ENCODE peak calls at places on chromosomes 5 and 9, in ten cellular contexts. One of them, this sample, is unnamed.

GRCh38 chr5:143129203-143129602 is 274.3 kb downstream of the NR3C1 start:
- DNase-seq in SK-N-SH: no peak
- DNase-seq in lung: no peak
- DNase-seq in heart right ventricle: no peak
- DNase-seq in astrocyte of the spinal cord: no peak
- DNase-seq in GM23248: no peak
- DNase-seq in coronary artery: no peak
- DNase-seq in neuronal stem cell: no peak
- DNase-seq in A549: no peak
- DNase-seq in A673: no peak
- DNase-seq in this sample: no peak

GRCh38 chr9:136170291-136170901 is 34.5 kb downstream of the LHX3 start:
- DNase-seq in neuronal stem cell: no peak
- DNase-seq in astrocyte of the spinal cord: no peak
- DNase-seq in coronary artery: no peak
- DNase-seq in lung: no peak
- DNase-seq in A549: peak; percentile 36
- DNase-seq in SK-N-SH: peak; percentile 89
- DNase-seq in heart right ventricle: no peak
- DNase-seq in A673: peak; percentile 55
- DNase-seq in GM23248: peak; percentile 49
- DNase-seq in this sample: peak; percentile 73

GRCh38 chr5:15021286-15022046 is 149.9 kb upstream of the ANKH start:
- DNase-seq in neuronal stem cell: no peak
- DNase-seq in SK-N-SH: no peak
- DNase-seq in lung: no peak
- DNase-seq in coronary artery: no peak
- DNase-seq in A673: no peak
- DNase-seq in astrocyte of the spinal cord: peak; percentile 75
- DNase-seq in A549: no peak
- DNase-seq in heart right ventricle: no peak
- DNase-seq in GM23248: peak; percentile 92
- DNase-seq in this sample: no peak

GRCh38 chr5:175195698-175196656 is 248.0 kb downstream of the DRD1 start:
- DNase-seq in astrocyte of the spinal cord: no peak
- DNase-seq in GM23248: peak; percentile 7
- DNase-seq in neuronal stem cell: no peak
- DNase-seq in lung: no peak
- DNase-seq in A549: peak; percentile 71
- DNase-seq in SK-N-SH: no peak
- DNase-seq in A673: no peak
- DNase-seq in heart right ventricle: no peak
- DNase-seq in coronary artery: no peak
- DNase-seq in this sample: no peak

GRCh38 chr9:35771524-35771923 is 17.4 kb upstream of the MSMP start:
- DNase-seq in A549: peak; percentile 14
- DNase-seq in neuronal stem cell: no peak
- DNase-seq in heart right ventricle: peak; percentile 34
- DNase-seq in A673: peak; percentile 14
- DNase-seq in SK-N-SH: no peak
- DNase-seq in astrocyte of the spinal cord: no peak
- DNase-seq in GM23248: peak; percentile 34
- DNase-seq in lung: no peak
- DNase-seq in coronary artery: no peak
- DNase-seq in this sample: no peak

GRCh38 chr9:70006299-70006698 is 37.3 kb upstream of the MAMDC2 start:
- DNase-seq in neuronal stem cell: no peak
- DNase-seq in heart right ventricle: no peak
- DNase-seq in lung: peak; percentile 36
- DNase-seq in A673: no peak
- DNase-seq in A549: no peak
- DNase-seq in astrocyte of the spinal cord: no peak
- DNase-seq in SK-N-SH: no peak
- DNase-seq in GM23248: peak; percentile 1
- DNase-seq in coronary artery: no peak
- DNase-seq in this sample: no peak

GRCh38 chr5:135456238-135457099 is 4.3 kb upstream of the TIFAB start:
- DNase-seq in A549: peak; percentile 28
- DNase-seq in neuronal stem cell: no peak
- DNase-seq in A673: no peak
- DNase-seq in SK-N-SH: no peak
- DNase-seq in lung: peak; percentile 66
- DNase-seq in coronary artery: no peak
- DNase-seq in GM23248: peak; percentile 98
- DNase-seq in heart right ventricle: no peak
- DNase-seq in astrocyte of the spinal cord: peak; percentile 34
- DNase-seq in this sample: no peak

GRCh38 chr5:1667648-1668140 is 131.9 kb downstream of the MRPL36 start:
- DNase-seq in GM23248: no peak
- DNase-seq in coronary artery: peak; percentile 64
- DNase-seq in astrocyte of the spinal cord: no peak
- DNase-seq in A549: no peak
- DNase-seq in SK-N-SH: peak; percentile 43
- DNase-seq in heart right ventricle: no peak
- DNase-seq in lung: peak; percentile 27
- DNase-seq in neuronal stem cell: no peak
- DNase-seq in A673: no peak
- DNase-seq in this sample: no peak

GRCh38 chr9:114130141-114130540 is 25.2 kb upstream of the COL27A1 start:
- DNase-seq in A549: no peak
- DNase-seq in GM23248: no peak
- DNase-seq in lung: no peak
- DNase-seq in SK-N-SH: no peak
- DNase-seq in astrocyte of the spinal cord: no peak
- DNase-seq in heart right ventricle: no peak
- DNase-seq in coronary artery: no peak
- DNase-seq in A673: no peak
- DNase-seq in neuronal stem cell: no peak
- DNase-seq in this sample: no peak

GRCh38 chr9:79817469-79818004 is 245.8 kb downstream of the TLE4 start:
- DNase-seq in neuronal stem cell: no peak
- DNase-seq in A673: no peak
- DNase-seq in GM23248: no peak
- DNase-seq in lung: no peak
- DNase-seq in A549: no peak
- DNase-seq in heart right ventricle: peak; percentile 7
- DNase-seq in astrocyte of the spinal cord: no peak
- DNase-seq in coronary artery: no peak
- DNase-seq in SK-N-SH: no peak
- DNase-seq in this sample: no peak

GRCh38 chr5:174294891-174295620 is 249.6 kb downstream of the NSG2 start:
- DNase-seq in heart right ventricle: no peak
- DNase-seq in coronary artery: peak; percentile 40
- DNase-seq in A673: no peak
- DNase-seq in neuronal stem cell: no peak
- DNase-seq in GM23248: no peak
- DNase-seq in astrocyte of the spinal cord: no peak
- DNase-seq in A549: no peak
- DNase-seq in SK-N-SH: no peak
- DNase-seq in lung: no peak
- DNase-seq in this sample: no peak

GRCh38 chr5:118703241-118703640 is 285.1 kb downstream of the DTWD2 start:
- DNase-seq in neuronal stem cell: no peak
- DNase-seq in heart right ventricle: no peak
- DNase-seq in astrocyte of the spinal cord: no peak
- DNase-seq in lung: no peak
- DNase-seq in coronary artery: no peak
- DNase-seq in SK-N-SH: no peak
- DNase-seq in A549: no peak
- DNase-seq in A673: no peak
- DNase-seq in GM23248: no peak
- DNase-seq in this sample: no peak

GRCh38 chr5:91126448-91126847 is 256.7 kb downstream of the ARRDC3 start:
- DNase-seq in SK-N-SH: no peak
- DNase-seq in astrocyte of the spinal cord: peak; percentile 90
- DNase-seq in heart right ventricle: no peak
- DNase-seq in lung: no peak
- DNase-seq in neuronal stem cell: no peak
- DNase-seq in coronary artery: no peak
- DNase-seq in GM23248: peak; percentile 89
- DNase-seq in A673: no peak
- DNase-seq in A549: peak; percentile 27
- DNase-seq in this sample: no peak

GRCh38 chr5:89513299-89514044 is 630.5 kb upstream of the MEF2C start:
- DNase-seq in heart right ventricle: no peak
- DNase-seq in neuronal stem cell: no peak
- DNase-seq in lung: no peak
- DNase-seq in GM23248: no peak
- DNase-seq in coronary artery: no peak
- DNase-seq in A549: no peak
- DNase-seq in A673: no peak
- DNase-seq in SK-N-SH: no peak
- DNase-seq in astrocyte of the spinal cord: no peak
- DNase-seq in this sample: no peak

GRCh38 chr5:59615272-59615671 is 278.3 kb downstream of the PDE4D start:
- DNase-seq in astrocyte of the spinal cord: no peak
- DNase-seq in A549: no peak
- DNase-seq in GM23248: peak; percentile 59
- DNase-seq in neuronal stem cell: no peak
- DNase-seq in heart right ventricle: no peak
- DNase-seq in lung: no peak
- DNase-seq in coronary artery: no peak
- DNase-seq in A673: no peak
- DNase-seq in SK-N-SH: no peak
- DNase-seq in this sample: no peak

GRCh38 chr9:106697390-106697789 is 165.6 kb upstream of the ZNF462 start:
- DNase-seq in GM23248: peak; percentile 7
- DNase-seq in A673: no peak
- DNase-seq in lung: no peak
- DNase-seq in astrocyte of the spinal cord: no peak
- DNase-seq in A549: no peak
- DNase-seq in coronary artery: no peak
- DNase-seq in neuronal stem cell: no peak
- DNase-seq in SK-N-SH: peak; percentile 28
- DNase-seq in heart right ventricle: no peak
- DNase-seq in this sample: no peak
- H3K4me3 ChIP-seq in GM23248: peak overlapping the region; percentile 69
- H3K4me3 ChIP-seq in A673: no peak overlapping the region
- H3K4me3 ChIP-seq in lung: no peak overlapping the region
- H3K4me3 ChIP-seq in astrocyte of the spinal cord: no peak overlapping the region
- H3K4me3 ChIP-seq in A549: no peak overlapping the region
- H3K4me3 ChIP-seq in coronary artery: peak overlapping the region; percentile 66
- H3K4me3 ChIP-seq in neuronal stem cell: no peak overlapping the region
- H3K4me3 ChIP-seq in SK-N-SH: peak overlapping the region; percentile 35
- H3K4me3 ChIP-seq in heart right ventricle: no peak overlapping the region
- H3K4me3 ChIP-seq in this sample: no peak overlapping the region

DNA sequence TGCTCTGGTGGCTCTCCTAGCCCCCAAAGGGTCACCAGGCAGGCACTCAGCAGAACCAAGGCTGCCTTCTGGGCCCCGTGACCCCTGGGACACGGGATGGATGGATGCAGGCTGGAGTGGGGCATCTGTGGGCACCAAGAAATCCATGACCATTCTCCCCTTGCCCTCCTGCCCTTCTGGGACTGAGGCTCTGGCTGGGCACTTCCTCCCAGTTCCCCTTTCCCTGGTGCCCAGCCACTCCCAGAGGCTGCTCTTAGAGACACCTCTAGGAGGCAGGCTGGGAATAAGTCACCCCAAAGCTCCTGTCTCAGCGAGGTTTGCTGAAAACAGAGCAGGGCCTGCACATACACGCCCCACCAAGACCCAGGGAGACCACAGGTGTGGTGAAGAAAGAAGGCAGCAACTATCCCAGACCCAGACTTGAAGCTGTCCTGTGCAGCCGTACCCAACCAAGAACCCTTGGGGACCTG is 943 bp downstream of the STING1 start:
- DNase-seq in astrocyte of the spinal cord: no peak
- DNase-seq in lung: no peak
- DNase-seq in neuronal stem cell: no peak
- DNase-seq in SK-N-SH: peak; percentile 31
- DNase-seq in A549: no peak
- DNase-seq in GM23248: peak; percentile 79
- DNase-seq in coronary artery: no peak
- DNase-seq in heart right ventricle: peak; percentile 38
- DNase-seq in A673: peak; percentile 50
- DNase-seq in this sample: no peak
- H3K4me3 ChIP-seq in astrocyte of the spinal cord: peak overlapping the region; percentile 57
- H3K4me3 ChIP-seq in lung: peak overlapping the region; percentile 56
- H3K4me3 ChIP-seq in neuronal stem cell: no peak overlapping the region
- H3K4me3 ChIP-seq in SK-N-SH: peak overlapping the region; percentile 50
- H3K4me3 ChIP-seq in A549: no peak overlapping the region
- H3K4me3 ChIP-seq in GM23248: peak overlapping the region; percentile 85
- H3K4me3 ChIP-seq in coronary artery: peak overlapping the region; percentile 82
- H3K4me3 ChIP-seq in heart right ventricle: peak overlapping the region; percentile 60
- H3K4me3 ChIP-seq in A673: peak overlapping the region; percentile 55
- H3K4me3 ChIP-seq in this sample: no peak overlapping the region

DNA sequence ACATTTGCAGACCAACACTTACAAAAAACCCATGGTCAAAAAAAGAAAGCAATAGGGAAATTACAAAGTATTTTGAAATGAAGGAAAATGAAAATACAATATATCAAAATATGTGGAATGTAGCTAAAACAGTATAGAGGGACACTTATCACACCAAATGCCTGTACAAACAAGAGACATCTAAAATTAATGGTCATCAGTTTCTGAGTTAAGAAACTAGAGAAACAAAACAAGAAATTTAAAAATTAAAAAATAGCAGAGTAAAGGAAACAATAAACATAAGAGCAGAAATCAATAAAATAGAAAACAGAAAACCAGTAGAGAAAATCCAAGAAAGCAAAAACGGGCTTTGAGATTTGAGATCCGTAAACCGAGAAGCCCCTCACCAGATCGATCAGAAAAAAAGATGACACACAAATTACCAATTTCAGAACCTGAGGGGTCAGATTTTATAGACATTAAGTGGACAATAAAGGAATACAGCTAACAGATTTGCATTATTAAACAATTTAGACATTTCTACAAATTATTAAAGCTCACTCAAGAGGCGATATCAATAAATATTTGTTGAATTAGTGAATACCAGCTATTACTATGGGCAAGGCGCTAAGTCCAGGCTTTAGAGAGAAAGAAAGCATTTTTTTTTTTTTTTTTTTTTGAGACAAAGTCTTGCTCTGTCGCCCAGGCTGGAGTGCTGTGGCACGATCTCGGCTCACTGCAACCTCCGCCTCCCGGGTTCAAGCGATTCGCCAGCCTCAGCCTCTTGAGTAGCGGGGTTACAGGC is 1.0 kb upstream of the TENT2 start:
- DNase-seq in neuronal stem cell: no peak
- DNase-seq in A673: no peak
- DNase-seq in GM23248: peak; percentile 3
- DNase-seq in astrocyte of the spinal cord: no peak
- DNase-seq in coronary artery: no peak
- DNase-seq in lung: no peak
- DNase-seq in A549: no peak
- DNase-seq in heart right ventricle: no peak
- DNase-seq in SK-N-SH: no peak
- DNase-seq in this sample: no peak
- H3K4me3 ChIP-seq in neuronal stem cell: peak overlapping the region; percentile 99
- H3K4me3 ChIP-seq in A673: peak overlapping the region; percentile 42
- H3K4me3 ChIP-seq in GM23248: peak overlapping the region; percentile 100
- H3K4me3 ChIP-seq in astrocyte of the spinal cord: peak overlapping the region; percentile 96
- H3K4me3 ChIP-seq in coronary artery: peak overlapping the region; percentile 96
- H3K4me3 ChIP-seq in lung: peak overlapping the region; percentile 46
- H3K4me3 ChIP-seq in A549: peak overlapping the region; percentile 66
- H3K4me3 ChIP-seq in heart right ventricle: peak overlapping the region; percentile 42
- H3K4me3 ChIP-seq in SK-N-SH: no peak overlapping the region
- H3K4me3 ChIP-seq in this sample: no peak overlapping the region

DNA sequence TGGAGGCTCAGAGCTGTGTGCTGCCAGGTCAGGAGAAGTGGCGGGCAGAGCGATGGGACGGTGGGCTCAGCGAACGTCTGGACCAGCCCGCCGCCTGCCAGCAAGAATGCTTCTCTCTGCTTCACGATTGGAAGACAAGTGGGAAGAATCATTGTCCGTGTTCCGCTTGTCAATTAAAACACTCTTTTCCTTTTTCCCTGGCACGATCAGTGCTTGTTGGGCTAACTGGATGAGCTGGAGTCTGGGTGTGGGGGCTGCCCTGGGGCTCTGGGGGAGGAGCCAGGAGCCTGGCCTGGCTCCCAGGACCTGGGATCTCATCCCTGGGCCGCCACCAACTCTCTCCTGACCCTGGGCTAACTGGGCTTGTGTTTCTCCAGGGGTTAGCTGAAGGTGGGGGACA is 1.7 kb downstream of the COL5A1 start:
- DNase-seq in A549: no peak
- DNase-seq in SK-N-SH: peak; percentile 63
- DNase-seq in astrocyte of the spinal cord: peak; percentile 37
- DNase-seq in GM23248: peak; percentile 79
- DNase-seq in lung: no peak
- DNase-seq in A673: no peak
- DNase-seq in coronary artery: no peak
- DNase-seq in neuronal stem cell: no peak
- DNase-seq in heart right ventricle: no peak
- DNase-seq in this sample: no peak
- H3K4me3 ChIP-seq in A549: peak overlapping the region; percentile 73
- H3K4me3 ChIP-seq in SK-N-SH: peak overlapping the region; percentile 69
- H3K4me3 ChIP-seq in astrocyte of the spinal cord: peak overlapping the region; percentile 73
- H3K4me3 ChIP-seq in GM23248: peak overlapping the region; percentile 100
- H3K4me3 ChIP-seq in lung: no peak overlapping the region
- H3K4me3 ChIP-seq in A673: peak overlapping the region; percentile 81
- H3K4me3 ChIP-seq in coronary artery: peak overlapping the region; percentile 84
- H3K4me3 ChIP-seq in neuronal stem cell: no peak overlapping the region
- H3K4me3 ChIP-seq in heart right ventricle: peak overlapping the region; percentile 92
- H3K4me3 ChIP-seq in this sample: no peak overlapping the region